ENCODE peak calls at places on chromosomes 12 and 14, in eight cellular contexts. W, E, M, Z, D, I, F and K are unnamed samples.

GRCh38 chr14:100864206-100864605 is 38.3 kb downstream of the MEG3 start:
- DNase-seq in M (no peak), D (no peak), E (no peak), F (no peak), W (no peak), Z (no peak), I (no peak), K (no peak)

GRCh38 chr14:56666716-56667115 is 87.1 kb downstream of the TMEM260 start:
- DNase-seq in W (no peak), I (peak), E (peak), D (peak), Z (no peak), F (peak), M (peak), K (peak)

GRCh38 chr14:50961606-50962259 is 17.4 kb upstream of the PYGL start:
- DNase-seq in E (peak), I (no peak), F (peak), D (peak), M (peak), Z (no peak), W (no peak), K (peak)

GRCh38 chr14:35480119-35480769 is 53.7 kb upstream of the INSM2 start:
- DNase-seq in Z (no peak), I (peak), E (peak), D (peak), F (peak), M (peak), W (no peak), K (peak)

GRCh38 chr12:91335724-91336123 is 153.1 kb upstream of the DCN start:
- DNase-seq in F (no peak), D (no peak), M (no peak), E (no peak), I (no peak), W (no peak), Z (no peak), K (no peak)

GRCh38 chr14:64841121-64841611 is 38.5 kb downstream of the SPTB start:
- DNase-seq in M (peak), W (no peak), F (peak), E (peak), D (peak), Z (no peak), I (peak), K (peak)

GRCh38 chr12:91274886-91275285 is 92.3 kb upstream of the DCN start:
- DNase-seq in I (peak), M (no peak), Z (no peak), W (no peak), D (no peak), F (no peak), E (peak), K (no peak)

GRCh38 chr12:98345308-98345876 is 170.0 kb upstream of the TMPO start:
- DNase-seq in I (peak), Z (no peak), M (peak), D (no peak), E (no peak), W (no peak), F (no peak), K (no peak)

GRCh38 chr14:102646615-102647014 is 54.2 kb downstream of the RCOR1 start:
- DNase-seq in E (no peak), I (no peak), F (no peak), M (no peak), W (no peak), D (no peak), Z (no peak), K (no peak)

GRCh38 chr14:54836231-54836630 is 66.4 kb downstream of the GCH1 start:
- DNase-seq in W (no peak), F (no peak), Z (no peak), M (no peak), E (no peak), I (no peak), D (no peak), K (no peak)

GRCh38 chr14:102629700-102630365 is 37.4 kb downstream of the RCOR1 start:
- DNase-seq in Z (no peak), F (no peak), M (no peak), I (peak), D (no peak), W (no peak), E (peak), K (no peak)

GRCh38 chr14:54138354-54139038 is 181.9 kb upstream of the BMP4 start:
- DNase-seq in D (no peak), W (no peak), I (no peak), E (no peak), M (no peak), F (no peak), Z (no peak), K (no peak)

GRCh38 chr12:58095002-58095401 is 153.6 kb downstream of the ATP23 start:
- DNase-seq in D (no peak), I (no peak), Z (no peak), E (no peak), M (peak), F (no peak), W (no peak), K (no peak)

GRCh38 chr12:39905152-39905551 is 200.7 kb downstream of the SLC2A13 start:
- DNase-seq in M (no peak), F (no peak), Z (no peak), W (no peak), D (no peak), I (no peak), E (peak), K (no peak)

GRCh38 chr12:54328595-54329337 is 3.8 kb downstream of the COPZ1 start:
- DNase-seq in M (no peak), D (no peak), E (no peak), Z (no peak), F (no peak), I (no peak), W (no peak), K (no peak)

GRCh38 chr14:23910081-23910875 is 43.3 kb upstream of the DHRS4 start:
- DNase-seq in I (peak), E (peak), F (peak), M (peak), D (peak), W (no peak), Z (no peak), K (peak)

GRCh38 chr12:100795193-100796179 is 910 bp downstream of the ANO4 start:
- DNase-seq in W (no peak), I (peak), F (no peak), M (no peak), Z (no peak), E (no peak), D (no peak), K (no peak)

GRCh38 chr14:33709286-33709685 is 241.6 kb downstream of the EGLN3 start:
- DNase-seq in E (no peak), W (no peak), M (no peak), D (no peak), F (no peak), I (no peak), Z (no peak), K (no peak)

GRCh38 chr12:101941306-101942000 is 64.1 kb downstream of the DRAM1 start:
- DNase-seq in D (no peak), I (peak), Z (no peak), F (no peak), M (no peak), E (no peak), W (no peak), K (no peak)

GRCh38 chr14:34018564-34019244 is 67.8 kb upstream of the EGLN3 start:
- DNase-seq in M (no peak), I (no peak), W (no peak), D (no peak), E (no peak), Z (no peak), F (no peak), K (no peak)

GRCh38 chr12:12673296-12673695 is 22.7 kb downstream of the GPR19 start:
- DNase-seq in F (peak), I (no peak), Z (no peak), M (peak), D (no peak), E (no peak), W (peak), K (peak)

GRCh38 chr14:75433631-75434556 is 6.1 kb downstream of the JDP2 start:
- DNase-seq in Z (no peak), M (no peak), E (no peak), I (no peak), D (no peak), W (no peak), F (no peak), K (no peak)

GRCh38 chr14:90060965-90061848 is 587 bp upstream of the KCNK13 start:
- DNase-seq in I (peak), W (peak), F (no peak), M (no peak), D (no peak), Z (no peak), E (no peak), K (no peak)

GRCh38 chr14:97077253-97077653 is 280.1 kb downstream of the VRK1 start:
- DNase-seq in I (no peak), W (no peak), M (peak), D (peak), F (peak), E (peak), Z (peak), K (peak)

GRCh38 chr12:53299101-53299453 is 418 bp upstream of the MYG1 start:
- DNase-seq in D (peak), I (peak), E (peak), M (peak), F (peak), Z (no peak), W (no peak), K (peak)

GRCh38 chr14:30779210-30779609 is 95.1 kb upstream of the COCH start:
- DNase-seq in I (no peak), E (peak), F (peak), D (peak), M (peak), W (no peak), Z (no peak), K (peak)

GRCh38 chr14:72701610-72702009 is 192.3 kb downstream of the DPF3 start:
- DNase-seq in W (no peak), D (no peak), E (no peak), F (peak), Z (no peak), M (no peak), I (peak), K (no peak)

GRCh38 chr12:66130267-66131066 is at the start of gene LLPH:
- DNase-seq in W (peak), M (peak), Z (peak), E (peak), I (peak), D (peak), F (peak), K (peak)

GRCh38 chr12:74892057-74892633 is 317.5 kb downstream of the KCNC2 start:
- DNase-seq in I (no peak), W (no peak), D (no peak), F (no peak), M (no peak), Z (no peak), E (no peak), K (no peak)

GRCh38 chr12:12546314-12546772 is 16.3 kb downstream of the DUSP16 start:
- DNase-seq in W (no peak), E (no peak), M (peak), F (peak), D (no peak), Z (no peak), I (no peak), K (peak)

GRCh38 chr14:56268653-56269052 is 150.4 kb downstream of the PELI2 start:
- DNase-seq in F (peak), Z (no peak), W (no peak), E (no peak), D (no peak), M (no peak), I (peak), K (no peak)

GRCh38 chr12:65609359-65609771 is 214.9 kb upstream of the HMGA2 start:
- DNase-seq in D (peak), M (peak), I (peak), W (no peak), Z (no peak), F (peak), E (no peak), K (peak)

GRCh38 chr12:66903782-66904396 is 225.0 kb upstream of the GRIP1 start:
- DNase-seq in E (no peak), F (no peak), M (no peak), D (no peak), I (no peak), Z (no peak), W (no peak), K (peak)

GRCh38 chr12:57452937-57453509 is 2.1 kb upstream of the INHBE start:
- DNase-seq in Z (no peak), D (peak), W (peak), I (peak), F (peak), E (peak), M (peak), K (peak)

GRCh38 chr12:12214635-12215131 is 52.2 kb downstream of the LRP6 start:
- DNase-seq in W (no peak), E (no peak), M (peak), F (peak), D (peak), Z (no peak), I (peak), K (peak)